ENCODE peak calls at places on chromosomes 11 and 22, in five cellular contexts. One of them, this sample, is unnamed. For H3K4me1, the result is how much of the 10 kb centered on the place peaks cover.

GRCh38 chr11:19441752-19442553 is 201.2 kb upstream of the E2F8 start:
- DNase-seq in upper lobe of right lung: no peak
- DNase-seq in pancreas: peak
- DNase-seq in cardiac muscle cell: peak
- DNase-seq in heart right ventricle: peak
- DNase-seq in this sample: peak

GRCh38 chr11:71120346-71120963 is 131.9 kb downstream of the SHANK2 start:
- DNase-seq in upper lobe of right lung: no peak
- DNase-seq in pancreas: peak
- DNase-seq in cardiac muscle cell: peak
- DNase-seq in heart right ventricle: no peak
- DNase-seq in this sample: peak

GRCh38 chr11:72676874-72677341 is 2.7 kb upstream of the PDE2A start:
- DNase-seq in upper lobe of right lung: peak
- DNase-seq in pancreas: peak
- DNase-seq in cardiac muscle cell: peak
- DNase-seq in heart right ventricle: peak
- DNase-seq in this sample: peak

GRCh38 chr11:117633976-117634755 is 162.8 kb downstream of the DSCAML1 start:
- DNase-seq in upper lobe of right lung: no peak
- DNase-seq in pancreas: no peak
- DNase-seq in cardiac muscle cell: no peak
- DNase-seq in heart right ventricle: no peak
- DNase-seq in this sample: no peak

GRCh38 chr11:132072880-132073213 is 702.4 kb downstream of the NTM start:
- DNase-seq in upper lobe of right lung: no peak
- DNase-seq in pancreas: no peak
- DNase-seq in cardiac muscle cell: no peak
- DNase-seq in heart right ventricle: no peak
- DNase-seq in this sample: no peak

GRCh38 chr22:36384766-36385400 is 2.9 kb downstream of the MYH9 start:
- DNase-seq in upper lobe of right lung: no peak
- DNase-seq in pancreas: no peak
- DNase-seq in cardiac muscle cell: no peak
- DNase-seq in heart right ventricle: no peak
- DNase-seq in this sample: no peak

GRCh38 chr11:32221476-32222032 is 130.7 kb downstream of the RCN1 start:
- DNase-seq in upper lobe of right lung: no peak
- DNase-seq in pancreas: no peak
- DNase-seq in cardiac muscle cell: no peak
- DNase-seq in heart right ventricle: no peak
- DNase-seq in this sample: no peak

GRCh38 chr11:77035041-77035440 is 843 bp downstream of the B3GNT6 start:
- DNase-seq in upper lobe of right lung: no peak
- DNase-seq in pancreas: no peak
- DNase-seq in cardiac muscle cell: no peak
- DNase-seq in heart right ventricle: no peak
- DNase-seq in this sample: no peak

GRCh38 chr11:35531246-35531645 is 5.8 kb upstream of the PAMR1 start:
- DNase-seq in upper lobe of right lung: no peak
- DNase-seq in pancreas: no peak
- DNase-seq in cardiac muscle cell: no peak
- DNase-seq in heart right ventricle: no peak
- DNase-seq in this sample: no peak

GRCh38 chr11:76140912-76141574 is 65.3 kb downstream of the WNT11 start:
- DNase-seq in upper lobe of right lung: no peak
- DNase-seq in pancreas: no peak
- DNase-seq in cardiac muscle cell: no peak
- DNase-seq in heart right ventricle: peak
- DNase-seq in this sample: peak

GRCh38 chr11:96781082-96781481 is 391.3 kb downstream of the JRKL start:
- DNase-seq in upper lobe of right lung: no peak
- DNase-seq in pancreas: no peak
- DNase-seq in cardiac muscle cell: no peak
- DNase-seq in heart right ventricle: no peak
- DNase-seq in this sample: no peak

GRCh38 chr11:65274734-65275682 is 13.2 kb downstream of the POLA2 start:
- DNase-seq in upper lobe of right lung: peak
- DNase-seq in pancreas: peak
- DNase-seq in cardiac muscle cell: peak
- DNase-seq in heart right ventricle: peak
- DNase-seq in this sample: peak

GRCh38 chr22:21937821-21938070 is 14.9 kb downstream of the PPM1F start:
- DNase-seq in upper lobe of right lung: no peak
- DNase-seq in pancreas: no peak
- DNase-seq in cardiac muscle cell: no peak
- DNase-seq in heart right ventricle: no peak
- DNase-seq in this sample: no peak

GRCh38 chr11:44863231-44863630 is 87.5 kb downstream of the TP53I11 start:
- DNase-seq in upper lobe of right lung: no peak
- DNase-seq in pancreas: no peak
- DNase-seq in cardiac muscle cell: no peak
- DNase-seq in heart right ventricle: no peak
- DNase-seq in this sample: no peak

GRCh38 chr11:93773045-93773477 is 11.0 kb upstream of the MED17 start:
- DNase-seq in upper lobe of right lung: no peak
- DNase-seq in pancreas: no peak
- DNase-seq in cardiac muscle cell: peak
- DNase-seq in heart right ventricle: no peak
- DNase-seq in this sample: no peak

GRCh38 chr22:17841836-17842235 is 67.6 kb upstream of the BID start:
- DNase-seq in upper lobe of right lung: no peak
- DNase-seq in pancreas: no peak
- DNase-seq in cardiac muscle cell: no peak
- DNase-seq in heart right ventricle: no peak
- DNase-seq in this sample: no peak

GRCh38 chr22:17845340-17845739 is 71.1 kb upstream of the BID start:
- DNase-seq in upper lobe of right lung: no peak
- DNase-seq in pancreas: no peak
- DNase-seq in cardiac muscle cell: no peak
- DNase-seq in heart right ventricle: no peak
- DNase-seq in this sample: peak

GRCh38 chr22:17844150-17844549 is 69.9 kb upstream of the BID start:
- DNase-seq in upper lobe of right lung: no peak
- DNase-seq in pancreas: no peak
- DNase-seq in cardiac muscle cell: no peak
- DNase-seq in heart right ventricle: no peak
- DNase-seq in this sample: no peak

GRCh38 chr22:17842386-17842785 is 68.1 kb upstream of the BID start:
- DNase-seq in upper lobe of right lung: no peak
- DNase-seq in pancreas: no peak
- DNase-seq in cardiac muscle cell: no peak
- DNase-seq in heart right ventricle: peak
- DNase-seq in this sample: no peak

DNA sequence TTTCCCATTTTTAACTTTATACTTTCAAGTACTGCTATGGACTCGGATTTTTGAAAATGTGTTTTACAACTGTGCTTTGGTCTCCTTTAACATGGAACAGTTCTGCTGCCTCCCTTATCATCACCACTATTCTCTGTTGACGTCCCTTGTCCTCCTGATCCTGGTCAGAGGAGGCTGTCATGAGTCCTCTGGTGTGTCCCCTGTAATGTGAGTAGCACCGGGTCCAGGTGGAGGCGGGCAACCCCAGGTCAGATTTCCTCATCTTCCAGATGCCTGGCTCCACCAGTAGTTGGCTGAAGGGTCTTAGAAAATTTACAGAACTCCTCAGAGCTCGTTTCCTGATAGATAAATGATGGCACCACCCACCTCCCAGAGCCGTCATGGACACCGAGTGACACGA is 68.9 kb upstream of the BID start:
- DNase-seq in upper lobe of right lung: no peak
- DNase-seq in pancreas: no peak
- DNase-seq in cardiac muscle cell: no peak
- DNase-seq in heart right ventricle: no peak
- DNase-seq in this sample: no peak
- H3K4me1 ChIP-seq in upper lobe of right lung: under half
- H3K4me1 ChIP-seq in pancreas: under half
- H3K4me1 ChIP-seq in cardiac muscle cell: under half
- H3K4me1 ChIP-seq in heart right ventricle: half or more
- H3K4me1 ChIP-seq in this sample: under half

GRCh38 chr11:111382451-111382850 is 3.4 kb upstream of the POU2AF1 start:
- DNase-seq in upper lobe of right lung: no peak
- DNase-seq in pancreas: no peak
- DNase-seq in cardiac muscle cell: no peak
- DNase-seq in heart right ventricle: no peak
- DNase-seq in this sample: no peak

GRCh38 chr11:111378773-111379499 is at the start of gene POU2AF1:
- DNase-seq in upper lobe of right lung: no peak
- DNase-seq in pancreas: no peak
- DNase-seq in cardiac muscle cell: no peak
- DNase-seq in heart right ventricle: no peak
- DNase-seq in this sample: peak

GRCh38 chr11:111376453-111376871 is 2.6 kb downstream of the POU2AF1 start:
- DNase-seq in upper lobe of right lung: no peak
- DNase-seq in pancreas: no peak
- DNase-seq in cardiac muscle cell: no peak
- DNase-seq in heart right ventricle: no peak
- DNase-seq in this sample: no peak

GRCh38 chr11:111379500-111380136 is 543 bp upstream of the POU2AF1 start:
- DNase-seq in upper lobe of right lung: no peak
- DNase-seq in pancreas: no peak
- DNase-seq in cardiac muscle cell: no peak
- DNase-seq in heart right ventricle: no peak
- DNase-seq in this sample: peak

GRCh38 chr11:111378185-111378772 is 796 bp downstream of the POU2AF1 start:
- DNase-seq in upper lobe of right lung: no peak
- DNase-seq in pancreas: no peak
- DNase-seq in cardiac muscle cell: no peak
- DNase-seq in heart right ventricle: no peak
- DNase-seq in this sample: peak
- H3K4me3 ChIP-seq in upper lobe of right lung: no peak
- H3K4me3 ChIP-seq in pancreas: no peak
- H3K4me3 ChIP-seq in cardiac muscle cell: no peak
- H3K4me3 ChIP-seq in heart right ventricle: no peak
- H3K4me3 ChIP-seq in this sample: no peak

GRCh38 chr22:29782061-29782845 is 15.1 kb downstream of the UQCR10 start:
- DNase-seq in upper lobe of right lung: peak
- DNase-seq in pancreas: peak
- DNase-seq in cardiac muscle cell: no peak
- DNase-seq in heart right ventricle: peak
- DNase-seq in this sample: peak

GRCh38 chr22:29780781-29781676 is 13.9 kb downstream of the UQCR10 start:
- DNase-seq in upper lobe of right lung: no peak
- DNase-seq in pancreas: no peak
- DNase-seq in cardiac muscle cell: no peak
- DNase-seq in heart right ventricle: no peak
- DNase-seq in this sample: no peak

GRCh38 chr22:29786026-29786425 is 18.9 kb downstream of the UQCR10 start:
- DNase-seq in upper lobe of right lung: no peak
- DNase-seq in pancreas: no peak
- DNase-seq in cardiac muscle cell: no peak
- DNase-seq in heart right ventricle: no peak
- DNase-seq in this sample: peak

GRCh38 chr22:29787371-29787980 is 20.3 kb downstream of the UQCR10 start:
- DNase-seq in upper lobe of right lung: no peak
- DNase-seq in pancreas: peak
- DNase-seq in cardiac muscle cell: no peak
- DNase-seq in heart right ventricle: no peak
- DNase-seq in this sample: peak

DNA sequence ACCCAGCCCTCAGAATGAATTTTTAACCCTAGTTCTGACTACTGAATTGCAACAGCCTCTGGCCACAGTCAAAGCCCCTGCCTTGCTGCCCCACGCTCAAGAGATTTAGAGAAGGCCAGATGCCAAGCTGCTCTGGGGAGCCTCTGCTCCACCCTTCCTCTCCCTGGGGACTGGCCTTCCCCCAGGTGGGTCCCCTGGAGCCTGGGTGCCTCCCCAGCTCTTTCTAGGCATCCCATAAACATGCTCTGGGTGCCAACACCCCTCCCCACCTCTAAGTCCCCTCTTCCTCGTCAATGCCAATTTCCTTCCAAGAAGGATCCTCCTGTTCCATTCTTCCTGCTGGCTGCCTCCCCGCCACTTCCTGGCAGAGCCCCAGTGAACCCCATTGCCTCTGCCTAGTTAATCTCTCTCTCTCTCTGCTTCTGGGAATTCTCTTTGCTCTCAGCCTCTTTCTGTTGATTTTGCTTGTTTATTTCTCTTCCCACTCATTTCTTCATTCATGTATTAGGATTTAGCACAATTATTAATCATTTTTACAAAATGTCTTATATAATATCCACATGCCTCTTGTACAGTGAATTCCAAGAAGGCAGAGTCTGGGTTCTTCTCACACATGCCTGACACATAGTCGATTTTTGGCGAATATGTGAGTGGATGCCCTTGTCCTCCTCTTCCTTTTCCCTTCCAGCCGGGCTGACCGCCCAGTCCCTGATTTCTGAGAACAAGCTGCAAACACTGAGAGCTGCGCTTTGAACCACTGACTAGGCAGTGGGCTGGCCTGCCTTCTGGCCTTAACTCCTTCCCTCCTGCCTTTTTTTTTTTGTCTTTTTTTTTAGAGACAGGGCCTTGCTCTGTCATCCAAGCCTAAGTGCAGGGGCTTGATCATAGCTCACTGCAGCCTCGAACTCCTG is 17.5 kb downstream of the UQCR10 start:
- DNase-seq in upper lobe of right lung: no peak
- DNase-seq in pancreas: peak
- DNase-seq in cardiac muscle cell: no peak
- DNase-seq in heart right ventricle: peak
- DNase-seq in this sample: peak
- H3K4me1 ChIP-seq in upper lobe of right lung: under half
- H3K4me1 ChIP-seq in pancreas: under half
- H3K4me1 ChIP-seq in cardiac muscle cell: under half
- H3K4me1 ChIP-seq in heart right ventricle: under half
- H3K4me1 ChIP-seq in this sample: half or more

DNA sequence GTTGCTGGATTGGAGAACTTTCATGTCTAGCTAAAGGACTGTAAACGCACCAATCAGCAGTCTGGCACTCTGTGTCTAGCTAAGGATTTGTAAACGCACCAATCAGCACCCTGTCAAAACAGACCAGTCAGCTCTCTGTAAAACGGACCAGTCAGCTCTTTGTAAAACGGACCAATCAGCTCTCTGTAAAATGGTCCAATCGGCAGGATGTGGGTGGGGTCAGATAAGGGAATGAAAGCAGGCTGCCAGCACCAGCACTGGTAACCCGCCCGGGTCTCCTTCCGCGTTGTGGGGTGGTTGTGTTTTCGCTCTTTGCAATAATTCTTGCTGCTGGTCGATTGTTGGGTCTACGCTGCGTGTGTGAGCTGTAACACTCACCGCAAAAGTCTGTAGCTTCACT is 11.3 kb downstream of the MYO18B start:
- DNase-seq in upper lobe of right lung: no peak
- DNase-seq in pancreas: no peak
- DNase-seq in cardiac muscle cell: no peak
- DNase-seq in heart right ventricle: peak
- DNase-seq in this sample: no peak
- H3K4me3 ChIP-seq in upper lobe of right lung: no peak
- H3K4me3 ChIP-seq in pancreas: no peak
- H3K4me3 ChIP-seq in cardiac muscle cell: no peak
- H3K4me3 ChIP-seq in heart right ventricle: peak
- H3K4me3 ChIP-seq in this sample: no peak

This sample was measured in thyroid gland.